ENCODE peak calls at places on chromosomes 5 and 9, in five cellular contexts. One of them, this sample, is unnamed.

GRCh38 chr5:142922223-142922952 is 152.2 kb downstream of the ARHGAP26 start:
- DNase-seq in HCT116: no peak
- DNase-seq in NT2/D1: no peak
- DNase-seq in H1: no peak
- DNase-seq in GM12878: peak; percentile 21
- DNase-seq in this sample: peak; percentile 24

GRCh38 chr9:87554177-87554940 is 56.7 kb downstream of the DAPK1 start:
- DNase-seq in HCT116: no peak
- DNase-seq in NT2/D1: no peak
- DNase-seq in H1: no peak
- DNase-seq in GM12878: no peak
- DNase-seq in this sample: no peak

GRCh38 chr5:80782626-80783025 is 127.8 kb upstream of the DHFR start:
- DNase-seq in HCT116: no peak
- DNase-seq in NT2/D1: no peak
- DNase-seq in H1: no peak
- DNase-seq in GM12878: no peak
- DNase-seq in this sample: no peak

GRCh38 chr5:123813251-123813650 is 301.3 kb downstream of the CSNK1G3 start:
- DNase-seq in HCT116: no peak
- DNase-seq in NT2/D1: no peak
- DNase-seq in H1: no peak
- DNase-seq in GM12878: no peak
- DNase-seq in this sample: no peak

GRCh38 chr9:136784249-136784996 is 6.7 kb upstream of the TMEM141 start:
- DNase-seq in HCT116: peak; percentile 52
- DNase-seq in NT2/D1: no peak
- DNase-seq in H1: no peak
- DNase-seq in GM12878: no peak
- DNase-seq in this sample: peak; percentile 61

GRCh38 chr9:88817628-88818027 is 173.6 kb upstream of the S1PR3 start:
- DNase-seq in HCT116: no peak
- DNase-seq in NT2/D1: no peak
- DNase-seq in H1: no peak
- DNase-seq in GM12878: no peak
- DNase-seq in this sample: no peak

GRCh38 chr5:132074091-132074771 is 642 bp downstream of the CSF2 start:
- DNase-seq in HCT116: no peak
- DNase-seq in NT2/D1: no peak
- DNase-seq in H1: no peak
- DNase-seq in GM12878: no peak
- DNase-seq in this sample: no peak

GRCh38 chr9:33105504-33105903 is 29.0 kb upstream of the SMU1 start:
- DNase-seq in HCT116: no peak
- DNase-seq in NT2/D1: no peak
- DNase-seq in H1: no peak
- DNase-seq in GM12878: no peak
- DNase-seq in this sample: no peak

GRCh38 chr9:110351009-110351467 is 13.4 kb upstream of the TXNDC8 start:
- DNase-seq in HCT116: peak; percentile 51
- DNase-seq in NT2/D1: no peak
- DNase-seq in H1: no peak
- DNase-seq in GM12878: no peak
- DNase-seq in this sample: no peak

GRCh38 chr5:137303509-137303908 is 195.6 kb downstream of the SPOCK1 start:
- DNase-seq in HCT116: no peak
- DNase-seq in NT2/D1: no peak
- DNase-seq in H1: no peak
- DNase-seq in GM12878: no peak
- DNase-seq in this sample: no peak

GRCh38 chr9:16133032-16133431 is 580.2 kb downstream of the CCDC171 start:
- DNase-seq in HCT116: no peak
- DNase-seq in NT2/D1: no peak
- DNase-seq in H1: no peak
- DNase-seq in GM12878: no peak
- DNase-seq in this sample: no peak

GRCh38 chr9:97874617-97875016 is 21.6 kb downstream of the FOXE1 start:
- DNase-seq in HCT116: no peak
- DNase-seq in NT2/D1: no peak
- DNase-seq in H1: no peak
- DNase-seq in GM12878: no peak
- DNase-seq in this sample: no peak

DNA sequence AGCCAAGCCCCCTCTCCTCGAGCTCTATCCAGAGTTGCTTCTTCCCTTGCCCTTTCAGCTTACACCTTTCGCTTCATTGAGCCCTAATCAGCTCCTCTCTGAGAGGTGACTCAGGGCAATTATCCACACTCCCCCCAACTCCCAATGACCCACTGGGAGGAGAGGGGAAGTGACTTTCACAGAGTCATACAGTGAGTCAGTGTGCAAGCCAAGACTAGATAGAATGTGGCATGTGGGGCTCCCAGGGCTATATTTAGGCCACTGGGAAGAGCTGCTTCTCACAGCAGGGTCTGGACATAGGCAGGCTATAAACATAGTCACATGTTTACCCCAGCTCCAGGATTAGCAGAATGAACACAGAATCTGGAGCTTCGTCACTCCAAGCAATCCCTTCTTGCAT is 57.4 kb downstream of the NRG2 start:
- DNase-seq in HCT116: peak; percentile 78
- DNase-seq in NT2/D1: no peak
- DNase-seq in H1: no peak
- DNase-seq in GM12878: peak; percentile 20
- DNase-seq in this sample: peak; percentile 64
- TF ChIP-seq ZNF274 in HCT116: no peak
- TF ChIP-seq ZNF274 in NT2/D1: no peak
- TF ChIP-seq ZNF274 in H1: no peak
- TF ChIP-seq ZNF274 in GM12878: no peak
- TF ChIP-seq ZNF274 in this sample: no peak

GRCh38 chr5:96870094-96871021 is 5.9 kb upstream of the ERAP2 start:
- DNase-seq in HCT116: no peak
- DNase-seq in NT2/D1: no peak
- DNase-seq in H1: no peak
- DNase-seq in GM12878: no peak
- DNase-seq in this sample: no peak
- TF ChIP-seq ZNF274 in HCT116: no peak
- TF ChIP-seq ZNF274 in NT2/D1: no peak
- TF ChIP-seq ZNF274 in H1: no peak
- TF ChIP-seq ZNF274 in GM12878: no peak
- TF ChIP-seq ZNF274 in this sample: no peak

GRCh38 chr9:94896512-94896911 is 170.0 kb downstream of the AOPEP start:
- DNase-seq in HCT116: no peak
- DNase-seq in NT2/D1: no peak
- DNase-seq in H1: no peak
- DNase-seq in GM12878: no peak
- DNase-seq in this sample: no peak

GRCh38 chr9:94899464-94900221 is 173.1 kb downstream of the AOPEP start:
- DNase-seq in HCT116: no peak
- DNase-seq in NT2/D1: no peak
- DNase-seq in H1: no peak
- DNase-seq in GM12878: no peak
- DNase-seq in this sample: no peak

GRCh38 chr9:94901019-94901363 is 174.5 kb downstream of the AOPEP start:
- DNase-seq in HCT116: no peak
- DNase-seq in NT2/D1: no peak
- DNase-seq in H1: no peak
- DNase-seq in GM12878: no peak
- DNase-seq in this sample: no peak

GRCh38 chr9:94903961-94904421 is 177.5 kb downstream of the AOPEP start:
- DNase-seq in HCT116: no peak
- DNase-seq in NT2/D1: no peak
- DNase-seq in H1: no peak
- DNase-seq in GM12878: no peak
- DNase-seq in this sample: no peak

DNA sequence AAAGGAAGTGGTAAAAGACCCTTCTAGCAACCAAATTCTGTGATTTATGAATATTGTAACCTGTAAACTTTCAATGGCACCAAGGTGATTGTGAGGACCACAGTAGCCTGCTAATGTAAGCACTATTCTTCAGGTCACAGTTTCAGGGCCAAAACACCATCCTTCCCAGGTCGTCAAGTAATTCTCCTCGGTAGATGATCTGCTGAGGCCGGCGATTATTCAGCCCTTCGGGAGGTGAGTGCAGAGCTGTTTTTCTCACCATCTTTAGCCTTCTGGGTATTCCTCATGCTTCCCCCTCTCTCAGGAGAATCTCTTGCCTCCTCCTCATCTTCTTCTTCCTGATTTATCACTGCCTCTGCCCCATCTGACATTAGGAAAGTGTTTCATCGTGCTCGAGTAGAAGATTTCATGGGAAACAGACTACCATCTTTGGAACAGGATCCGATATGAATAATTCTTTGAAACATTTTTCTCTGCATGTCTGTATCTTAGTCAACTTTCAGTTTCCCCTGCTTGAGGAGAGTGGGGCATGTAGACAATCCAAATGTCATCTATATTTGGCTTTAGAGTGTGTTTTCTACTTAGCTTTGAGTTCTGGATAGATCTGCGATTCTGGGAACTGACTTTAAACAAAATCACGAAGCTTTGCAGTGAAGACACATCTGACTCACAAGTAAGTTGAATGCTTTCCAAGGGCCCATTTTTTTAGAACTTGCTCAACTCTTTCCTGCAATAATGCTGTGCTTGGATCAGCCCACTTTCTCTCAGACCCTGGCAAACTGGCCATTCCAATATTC is 173.9 kb downstream of the AOPEP start:
- DNase-seq in HCT116: no peak
- DNase-seq in NT2/D1: no peak
- DNase-seq in H1: no peak
- DNase-seq in GM12878: no peak
- DNase-seq in this sample: no peak
- TF ChIP-seq ZNF274 in HCT116: no peak
- TF ChIP-seq ZNF274 in NT2/D1: no peak
- TF ChIP-seq ZNF274 in H1: no peak
- TF ChIP-seq ZNF274 in GM12878: no peak
- TF ChIP-seq ZNF274 in this sample: no peak

DNA sequence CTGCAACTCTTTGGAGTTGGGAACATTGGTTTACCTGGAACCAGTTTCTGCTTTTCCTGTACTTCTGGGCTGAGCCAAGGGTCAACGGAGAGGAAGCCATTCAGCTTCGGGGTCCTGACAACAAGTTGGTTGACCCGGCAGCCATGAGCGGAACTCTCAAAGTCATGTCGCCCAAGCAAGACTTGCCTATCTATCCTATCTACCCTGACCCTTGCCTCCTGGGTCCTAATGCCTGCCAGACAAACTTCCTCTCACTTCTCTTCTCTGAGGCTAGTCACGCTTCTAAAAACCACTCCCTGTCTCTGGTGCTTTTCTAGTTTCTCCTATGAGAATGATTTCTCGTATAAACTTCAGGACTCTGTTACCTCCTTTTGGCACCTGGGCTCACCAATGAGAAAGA is 44.7 kb upstream of the CRHBP start:
- DNase-seq in HCT116: no peak
- DNase-seq in NT2/D1: no peak
- DNase-seq in H1: no peak
- DNase-seq in GM12878: no peak
- DNase-seq in this sample: no peak
- TF ChIP-seq ZNF274 in HCT116: no peak
- TF ChIP-seq ZNF274 in NT2/D1: no peak
- TF ChIP-seq ZNF274 in H1: no peak
- TF ChIP-seq ZNF274 in GM12878: no peak
- TF ChIP-seq ZNF274 in this sample: no peak

DNA sequence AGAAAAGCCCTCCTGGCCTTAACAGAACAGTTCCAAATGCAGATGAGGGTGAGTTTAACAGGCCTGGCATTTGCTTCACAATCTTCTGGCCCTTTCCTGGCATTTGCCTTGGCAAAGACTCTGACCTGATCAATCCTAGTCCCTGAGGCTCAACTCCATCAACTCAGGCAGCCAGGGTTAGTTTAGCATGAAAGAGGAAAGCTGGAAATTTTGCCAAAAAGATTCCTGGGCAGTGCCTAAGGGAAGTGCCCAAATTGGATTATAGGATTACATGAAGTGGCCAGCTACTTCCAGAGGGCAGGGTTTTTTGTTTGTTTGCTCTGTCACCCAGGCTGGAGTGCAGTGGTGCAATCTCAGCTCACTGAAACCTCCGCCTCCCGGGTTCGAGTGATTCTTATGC is 36.8 kb downstream of the PCDHAC2 start:
- DNase-seq in HCT116: no peak
- DNase-seq in NT2/D1: no peak
- DNase-seq in H1: no peak
- DNase-seq in GM12878: no peak
- DNase-seq in this sample: no peak
- TF ChIP-seq ZNF274 in HCT116: no peak
- TF ChIP-seq ZNF274 in NT2/D1: no peak
- TF ChIP-seq ZNF274 in H1: no peak
- TF ChIP-seq ZNF274 in GM12878: no peak
- TF ChIP-seq ZNF274 in this sample: no peak

GRCh38 chr9:130421802-130422276 is 22.9 kb upstream of the ASS1 start:
- DNase-seq in HCT116: no peak
- DNase-seq in NT2/D1: no peak
- DNase-seq in H1: no peak
- DNase-seq in GM12878: no peak
- DNase-seq in this sample: no peak

GRCh38 chr9:130424781-130425310 is 19.9 kb upstream of the ASS1 start:
- DNase-seq in HCT116: no peak
- DNase-seq in NT2/D1: no peak
- DNase-seq in H1: no peak
- DNase-seq in GM12878: no peak
- DNase-seq in this sample: no peak

GRCh38 chr9:130421154-130421801 is 23.5 kb upstream of the ASS1 start:
- DNase-seq in HCT116: no peak
- DNase-seq in NT2/D1: no peak
- DNase-seq in H1: no peak
- DNase-seq in GM12878: no peak
- DNase-seq in this sample: no peak

GRCh38 chr9:130422546-130422945 is 22.2 kb upstream of the ASS1 start:
- DNase-seq in HCT116: no peak
- DNase-seq in NT2/D1: no peak
- DNase-seq in H1: no peak
- DNase-seq in GM12878: no peak
- DNase-seq in this sample: no peak

DNA sequence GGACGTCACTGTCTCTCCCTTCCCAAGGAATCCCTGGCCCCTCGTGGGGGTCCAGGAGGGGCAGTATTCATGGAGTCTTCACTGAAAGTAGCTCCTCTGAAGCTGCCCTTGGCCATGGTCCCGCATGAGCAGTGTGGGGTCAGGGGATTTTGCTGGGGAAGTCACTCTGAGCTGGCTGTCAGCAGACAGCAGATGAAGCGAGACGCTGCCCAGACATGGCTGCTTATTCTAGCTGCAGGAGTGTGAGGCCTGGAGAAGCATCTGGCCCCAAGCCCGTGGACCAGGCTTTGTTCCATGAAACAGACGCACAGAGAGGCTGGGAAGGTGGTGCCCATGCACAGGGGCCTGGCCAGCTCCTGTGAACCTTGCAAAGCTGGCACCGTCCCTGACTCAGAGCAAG is 21.5 kb upstream of the ASS1 start:
- DNase-seq in HCT116: no peak
- DNase-seq in NT2/D1: no peak
- DNase-seq in H1: no peak
- DNase-seq in GM12878: no peak
- DNase-seq in this sample: no peak
- TF ChIP-seq ZNF274 in HCT116: no peak
- TF ChIP-seq ZNF274 in NT2/D1: no peak
- TF ChIP-seq ZNF274 in H1: no peak
- TF ChIP-seq ZNF274 in GM12878: no peak
- TF ChIP-seq ZNF274 in this sample: no peak

GRCh38 chr5:72187388-72188070 is 80.3 kb downstream of the MAP1B start:
- DNase-seq in HCT116: no peak
- DNase-seq in NT2/D1: no peak
- DNase-seq in H1: no peak
- DNase-seq in GM12878: no peak
- DNase-seq in this sample: peak; percentile 59
- TF ChIP-seq ZNF274 in HCT116: no peak
- TF ChIP-seq ZNF274 in NT2/D1: no peak
- TF ChIP-seq ZNF274 in H1: no peak
- TF ChIP-seq ZNF274 in GM12878: no peak
- TF ChIP-seq ZNF274 in this sample: no peak

GRCh38 chr9:96651626-96652025 is 3.5 kb downstream of the PRXL2C start:
- DNase-seq in HCT116: no peak
- DNase-seq in NT2/D1: no peak
- DNase-seq in H1: no peak
- DNase-seq in GM12878: no peak
- DNase-seq in this sample: no peak
- TF ChIP-seq ZNF274 in HCT116: no peak
- TF ChIP-seq ZNF274 in NT2/D1: no peak
- TF ChIP-seq ZNF274 in H1: no peak
- TF ChIP-seq ZNF274 in GM12878: no peak
- TF ChIP-seq ZNF274 in this sample: no peak